ENCODE peak calls at places on chromosome 15, in six cellular contexts. One of them, this sample, is unnamed.

GRCh38 chr15:47813985-47814384 is 96.7 kb downstream of the SEMA6D start:
- DNase-seq in T-helper 17 cell: no peak
- DNase-seq in Daoy: no peak
- DNase-seq in ureter: no peak
- DNase-seq in heart left ventricle: no peak
- DNase-seq in kidney: no peak
- DNase-seq in this sample: no peak

GRCh38 chr15:34038404-34039179 is 412 bp downstream of the AVEN start:
- DNase-seq in T-helper 17 cell: peak
- DNase-seq in Daoy: peak
- DNase-seq in ureter: peak
- DNase-seq in heart left ventricle: peak
- DNase-seq in kidney: peak
- DNase-seq in this sample: peak

GRCh38 chr15:40762919-40763800 is 708 bp upstream of the GCHFR start:
- DNase-seq in T-helper 17 cell: peak
- DNase-seq in Daoy: peak
- DNase-seq in ureter: peak
- DNase-seq in heart left ventricle: peak
- DNase-seq in kidney: peak
- DNase-seq in this sample: peak

GRCh38 chr15:54618120-54618519 is 578.6 kb downstream of the RSL24D1 start:
- DNase-seq in T-helper 17 cell: no peak
- DNase-seq in Daoy: no peak
- DNase-seq in ureter: no peak
- DNase-seq in heart left ventricle: no peak
- DNase-seq in kidney: no peak
- DNase-seq in this sample: no peak

GRCh38 chr15:48590704-48591103 is 54.8 kb downstream of the FBN1 start:
- DNase-seq in T-helper 17 cell: no peak
- DNase-seq in Daoy: no peak
- DNase-seq in ureter: no peak
- DNase-seq in heart left ventricle: no peak
- DNase-seq in kidney: no peak
- DNase-seq in this sample: no peak

GRCh38 chr15:39789736-39790135 is 7.1 kb upstream of the FSIP1 start:
- DNase-seq in T-helper 17 cell: no peak
- DNase-seq in Daoy: no peak
- DNase-seq in ureter: no peak
- DNase-seq in heart left ventricle: no peak
- DNase-seq in kidney: no peak
- DNase-seq in this sample: no peak

GRCh38 chr15:100112061-100112420 is 229.7 kb downstream of the ADAMTS17 start:
- DNase-seq in T-helper 17 cell: no peak
- DNase-seq in Daoy: no peak
- DNase-seq in ureter: no peak
- DNase-seq in heart left ventricle: no peak
- DNase-seq in kidney: no peak
- DNase-seq in this sample: no peak

GRCh38 chr15:27671794-27672438 is 427.2 kb downstream of the OCA2 start:
- DNase-seq in T-helper 17 cell: no peak
- DNase-seq in Daoy: no peak
- DNase-seq in ureter: no peak
- DNase-seq in heart left ventricle: no peak
- DNase-seq in kidney: no peak
- DNase-seq in this sample: no peak

This sample was measured in MG63.